ENCODE peak calls at places on chromosomes 2 and 18, in eight cellular contexts. One of them, this sample, is unnamed.

GRCh38 chr2:144431384-144431783 is 88.5 kb downstream of the ZEB2 start:
- DNase-seq in GM12878: no peak
- DNase-seq in HCT116: no peak
- DNase-seq in GM23338: peak
- DNase-seq in HepG2: no peak
- DNase-seq in H1: no peak
- DNase-seq in K562: no peak
- DNase-seq in endothelial cell of umbilical vein: no peak
- DNase-seq in this sample: no peak

GRCh38 chr2:46644690-46645385 is 165.5 kb downstream of the TMEM247 start:
- DNase-seq in HepG2: no peak
- DNase-seq in HCT116: no peak
- DNase-seq in K562: no peak
- DNase-seq in GM23338: no peak
- DNase-seq in endothelial cell of umbilical vein: peak
- DNase-seq in GM12878: no peak
- DNase-seq in H1: no peak
- DNase-seq in this sample: no peak

GRCh38 chr18:44716697-44717163 is 36.0 kb downstream of the SETBP1 start:
- DNase-seq in HepG2: no peak
- DNase-seq in GM12878: no peak
- DNase-seq in H1: no peak
- DNase-seq in K562: no peak
- DNase-seq in GM23338: no peak
- DNase-seq in endothelial cell of umbilical vein: no peak
- DNase-seq in HCT116: no peak
- DNase-seq in this sample: no peak

GRCh38 chr18:9333441-9334350 is 877 bp upstream of the TWSG1 start:
- DNase-seq in K562: no peak
- DNase-seq in GM23338: peak
- DNase-seq in endothelial cell of umbilical vein: peak
- DNase-seq in GM12878: no peak
- DNase-seq in H1: peak
- DNase-seq in HCT116: no peak
- DNase-seq in HepG2: no peak
- DNase-seq in this sample: no peak

GRCh38 chr18:38025433-38026038 is 459.9 kb upstream of the CELF4 start:
- DNase-seq in HCT116: no peak
- DNase-seq in endothelial cell of umbilical vein: no peak
- DNase-seq in HepG2: no peak
- DNase-seq in K562: no peak
- DNase-seq in GM12878: no peak
- DNase-seq in GM23338: peak
- DNase-seq in H1: peak
- DNase-seq in this sample: no peak

GRCh38 chr18:76252880-76253279 is 242.2 kb downstream of the ZNF516 start:
- DNase-seq in HCT116: peak
- DNase-seq in GM12878: no peak
- DNase-seq in GM23338: peak
- DNase-seq in endothelial cell of umbilical vein: no peak
- DNase-seq in H1: no peak
- DNase-seq in HepG2: no peak
- DNase-seq in K562: peak
- DNase-seq in this sample: no peak

GRCh38 chr18:49013961-49014604 is 63.3 kb upstream of the SMAD7 start:
- DNase-seq in endothelial cell of umbilical vein: no peak
- DNase-seq in K562: peak
- DNase-seq in GM12878: no peak
- DNase-seq in H1: no peak
- DNase-seq in HCT116: no peak
- DNase-seq in HepG2: no peak
- DNase-seq in GM23338: no peak
- DNase-seq in this sample: no peak

GRCh38 chr18:74013955-74014354 is 133.7 kb downstream of the FBXO15 start:
- DNase-seq in endothelial cell of umbilical vein: no peak
- DNase-seq in HepG2: no peak
- DNase-seq in H1: no peak
- DNase-seq in GM12878: no peak
- DNase-seq in GM23338: no peak
- DNase-seq in HCT116: no peak
- DNase-seq in K562: no peak
- DNase-seq in this sample: no peak

GRCh38 chr2:101848790-101849410 is 142.9 kb upstream of the IL1R2 start:
- DNase-seq in GM12878: no peak
- DNase-seq in GM23338: no peak
- DNase-seq in H1: no peak
- DNase-seq in HepG2: no peak
- DNase-seq in endothelial cell of umbilical vein: no peak
- DNase-seq in K562: no peak
- DNase-seq in HCT116: no peak
- DNase-seq in this sample: no peak

GRCh38 chr2:70903641-70904340 is 31.9 kb upstream of the ATP6V1B1 start:
- DNase-seq in HCT116: no peak
- DNase-seq in HepG2: no peak
- DNase-seq in H1: no peak
- DNase-seq in GM12878: no peak
- DNase-seq in GM23338: peak
- DNase-seq in K562: no peak
- DNase-seq in endothelial cell of umbilical vein: no peak
- DNase-seq in this sample: no peak

DNA sequence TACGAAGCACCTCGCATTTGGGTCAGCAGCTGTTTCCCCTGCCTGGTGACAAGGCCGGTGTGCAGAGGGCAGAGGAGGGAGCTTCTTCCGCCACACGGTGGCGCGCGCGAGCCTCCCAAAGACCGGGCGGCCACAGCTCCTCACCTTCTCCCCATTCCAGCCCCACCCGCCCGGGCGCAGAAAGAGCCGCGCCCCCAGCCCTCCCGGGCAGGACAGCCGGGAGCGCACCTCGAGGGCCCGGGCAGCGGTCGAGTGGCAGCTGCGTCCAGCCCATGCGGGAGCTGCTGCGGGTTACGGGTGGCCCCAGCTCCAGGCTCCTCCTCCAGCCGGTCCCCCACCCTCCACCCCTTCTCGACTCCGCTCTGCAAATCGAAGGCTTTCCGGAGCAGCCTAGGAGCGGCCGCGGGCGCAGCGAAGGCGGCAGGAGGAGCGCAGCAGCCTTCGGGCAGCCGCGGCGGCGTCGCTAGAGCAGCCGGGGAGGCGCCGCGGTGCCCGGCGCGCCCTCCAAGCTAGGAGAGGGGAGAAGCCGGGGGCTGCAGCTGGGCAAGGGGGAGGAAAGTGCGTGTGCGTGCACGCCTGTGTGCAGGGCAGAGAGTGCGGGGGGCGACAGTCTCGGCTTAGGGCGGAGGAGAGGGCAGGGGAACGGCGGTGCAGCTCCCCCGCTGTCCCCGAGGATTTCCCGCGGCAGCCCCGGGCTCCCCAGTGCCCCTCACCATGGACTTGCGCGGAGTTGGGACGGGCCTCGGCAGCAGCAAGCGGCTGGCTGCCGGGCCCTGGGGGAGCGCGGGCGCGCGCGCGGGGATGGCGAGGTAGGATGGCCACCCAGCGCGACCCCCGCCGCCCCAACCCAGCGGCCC is at the start of gene CCDC85A:
- DNase-seq in GM12878: no peak
- DNase-seq in endothelial cell of umbilical vein: peak
- DNase-seq in HepG2: peak
- DNase-seq in K562: peak
- DNase-seq in GM23338: peak
- DNase-seq in HCT116: peak
- DNase-seq in H1: peak
- DNase-seq in this sample: no peak
- TF ChIP-seq EZH2 in GM12878: no peak
- TF ChIP-seq EZH2 in endothelial cell of umbilical vein: no peak
- TF ChIP-seq EZH2 in HepG2: peak
- TF ChIP-seq EZH2 in K562: no peak
- TF ChIP-seq EZH2 in GM23338: peak
- TF ChIP-seq EZH2 in HCT116: no peak
- TF ChIP-seq EZH2 in H1: peak
- TF ChIP-seq EZH2 in this sample: no peak

GRCh38 chr2:177038772-177039484 is 173.7 kb upstream of the HNRNPA3 start:
- DNase-seq in HepG2: no peak
- DNase-seq in endothelial cell of umbilical vein: no peak
- DNase-seq in K562: no peak
- DNase-seq in GM23338: no peak
- DNase-seq in GM12878: no peak
- DNase-seq in H1: no peak
- DNase-seq in HCT116: no peak
- DNase-seq in this sample: peak
- H3K4me3 ChIP-seq in HepG2: no peak
- H3K4me3 ChIP-seq in endothelial cell of umbilical vein: no peak
- H3K4me3 ChIP-seq in K562: no peak
- H3K4me3 ChIP-seq in GM23338: no peak
- H3K4me3 ChIP-seq in GM12878: no peak
- H3K4me3 ChIP-seq in H1: no peak
- H3K4me3 ChIP-seq in HCT116: no peak
- H3K4me3 ChIP-seq in this sample: peak

DNA sequence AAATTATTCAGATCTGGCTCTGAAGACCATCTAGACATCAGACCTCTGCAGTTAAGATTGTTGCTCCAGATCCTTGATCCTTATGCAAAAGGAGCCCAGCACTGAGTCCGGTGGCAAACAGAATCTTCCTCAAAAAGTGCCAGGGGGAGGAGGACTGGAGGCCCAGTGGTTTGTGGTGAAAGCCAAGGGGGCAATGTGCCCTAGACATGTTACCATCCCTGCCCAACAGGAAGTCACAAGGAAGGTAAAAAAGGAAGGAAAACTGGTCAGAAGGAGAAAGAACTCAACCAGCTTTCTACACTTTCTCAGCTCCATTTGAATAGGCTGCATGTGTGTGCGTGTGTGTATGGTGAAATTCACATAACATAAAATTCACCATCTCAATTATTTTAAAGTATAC is 25.0 kb upstream of the KDM3A start:
- DNase-seq in K562: no peak
- DNase-seq in H1: no peak
- DNase-seq in endothelial cell of umbilical vein: no peak
- DNase-seq in GM12878: no peak
- DNase-seq in HepG2: no peak
- DNase-seq in GM23338: no peak
- DNase-seq in HCT116: no peak
- DNase-seq in this sample: no peak
- TF ChIP-seq POLR2AphosphoS5 in K562: no peak
- TF ChIP-seq POLR2AphosphoS5 in H1: no peak
- TF ChIP-seq POLR2AphosphoS5 in endothelial cell of umbilical vein: no peak
- TF ChIP-seq POLR2AphosphoS5 in GM12878: no peak
- TF ChIP-seq POLR2AphosphoS5 in HepG2: no peak
- TF ChIP-seq POLR2AphosphoS5 in GM23338: no peak
- TF ChIP-seq POLR2AphosphoS5 in HCT116: no peak
- TF ChIP-seq POLR2AphosphoS5 in this sample: no peak

DNA sequence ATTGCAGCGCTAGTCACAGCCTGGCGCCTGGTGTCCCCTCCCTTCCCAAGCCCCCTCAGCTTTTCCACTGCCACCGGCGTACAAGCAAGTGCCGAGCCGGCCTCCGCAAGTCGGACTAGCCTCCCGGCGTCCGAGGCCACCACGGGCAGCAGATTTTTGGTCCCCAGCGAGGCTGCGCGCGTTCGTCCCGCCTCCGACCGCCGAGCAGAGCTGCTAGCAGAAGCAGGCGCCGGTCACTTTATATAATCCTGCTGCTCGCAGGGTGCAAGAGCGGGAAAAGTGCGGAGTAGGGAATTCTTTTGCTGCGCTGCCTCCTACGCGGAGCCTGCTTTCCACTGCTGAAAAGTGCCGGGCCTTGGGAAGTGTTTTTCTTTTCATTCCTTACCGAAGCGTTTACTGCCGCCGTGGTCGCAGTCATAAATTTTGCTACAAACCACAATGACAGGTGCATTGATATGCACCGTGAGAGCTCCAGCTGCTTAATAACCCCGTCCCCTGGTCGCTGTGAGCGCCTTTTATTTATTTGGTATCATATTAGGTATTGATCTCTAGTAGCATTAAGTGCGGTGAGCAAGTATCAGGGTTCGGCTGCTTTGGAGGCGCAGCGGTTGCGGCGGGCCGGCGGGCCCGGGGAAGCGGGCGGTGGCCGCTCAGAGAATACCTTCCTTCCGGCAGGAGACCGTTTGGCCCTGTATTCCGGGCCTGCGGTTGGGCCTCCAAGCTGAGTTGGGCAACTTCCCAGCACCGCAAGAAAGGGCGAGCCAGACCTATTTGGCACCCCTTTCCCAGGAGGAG is 7.9 kb downstream of the HOXD3 start:
- DNase-seq in endothelial cell of umbilical vein: peak
- DNase-seq in HCT116: no peak
- DNase-seq in GM23338: peak
- DNase-seq in GM12878: no peak
- DNase-seq in HepG2: no peak
- DNase-seq in H1: no peak
- DNase-seq in K562: no peak
- DNase-seq in this sample: no peak
- TF ChIP-seq EZH2 in endothelial cell of umbilical vein: no peak
- TF ChIP-seq EZH2 in HCT116: no peak
- TF ChIP-seq EZH2 in GM23338: peak
- TF ChIP-seq EZH2 in GM12878: peak
- TF ChIP-seq EZH2 in HepG2: no peak
- TF ChIP-seq EZH2 in H1: peak
- TF ChIP-seq EZH2 in K562: peak
- TF ChIP-seq EZH2 in this sample: no peak

GRCh38 chr2:10078704-10079191 is 1.5 kb downstream of the CYS1 start:
- DNase-seq in HepG2: no peak
- DNase-seq in endothelial cell of umbilical vein: no peak
- DNase-seq in GM12878: no peak
- DNase-seq in GM23338: no peak
- DNase-seq in K562: no peak
- DNase-seq in HCT116: no peak
- DNase-seq in H1: no peak
- DNase-seq in this sample: no peak
- H3K4me3 ChIP-seq in HepG2: peak
- H3K4me3 ChIP-seq in endothelial cell of umbilical vein: no peak
- H3K4me3 ChIP-seq in GM12878: peak
- H3K4me3 ChIP-seq in GM23338: peak
- H3K4me3 ChIP-seq in K562: no peak
- H3K4me3 ChIP-seq in HCT116: peak
- H3K4me3 ChIP-seq in H1: no peak
- H3K4me3 ChIP-seq in this sample: peak

DNA sequence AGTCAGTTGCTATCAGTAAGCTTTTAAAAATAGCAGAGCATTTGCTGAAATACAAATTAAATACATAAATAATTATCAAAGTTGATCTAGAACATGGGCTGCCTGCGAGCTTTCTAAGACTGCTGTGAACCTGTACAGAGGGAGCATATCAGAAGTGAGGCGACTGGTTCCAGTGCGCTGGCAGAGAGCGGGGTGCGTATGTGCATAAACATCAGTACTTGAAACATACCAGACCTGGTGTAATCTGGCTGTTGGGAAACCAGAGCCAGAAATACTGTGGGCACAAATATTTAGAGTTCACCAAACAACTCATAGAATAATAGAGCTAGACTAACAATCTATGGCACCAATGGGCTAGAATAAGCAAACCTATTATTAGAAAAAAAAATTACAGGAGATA is 27.3 kb downstream of the PDIA6 start:
- DNase-seq in K562: no peak
- DNase-seq in GM12878: no peak
- DNase-seq in HepG2: no peak
- DNase-seq in GM23338: no peak
- DNase-seq in H1: no peak
- DNase-seq in HCT116: no peak
- DNase-seq in endothelial cell of umbilical vein: no peak
- DNase-seq in this sample: no peak
- TF ChIP-seq POLR2AphosphoS5 in K562: no peak
- TF ChIP-seq POLR2AphosphoS5 in GM12878: no peak
- TF ChIP-seq POLR2AphosphoS5 in HepG2: no peak
- TF ChIP-seq POLR2AphosphoS5 in GM23338: no peak
- TF ChIP-seq POLR2AphosphoS5 in H1: no peak
- TF ChIP-seq POLR2AphosphoS5 in HCT116: no peak
- TF ChIP-seq POLR2AphosphoS5 in endothelial cell of umbilical vein: no peak
- TF ChIP-seq POLR2AphosphoS5 in this sample: no peak